ENCODE peak calls at places on chromosomes 5 and 9, in four cellular contexts. X is K562, H is IMR-90, J is GM12878. S is an unnamed sample.

GRCh38 chr9:130128251-130128650 is 44.0 kb upstream of the NCS1 start:
- DNase-seq in X (no peak), H (no peak), J (peak; percentile 66), S (no peak)

GRCh38 chr5:179162351-179163235 is 102.4 kb downstream of the ZNF354C start:
- DNase-seq in X (no peak), H (no peak), J (no peak), S (no peak)

GRCh38 chr5:99010294-99010693 is 81.5 kb upstream of the CHD1 start:
- DNase-seq in X (no peak), H (no peak), J (no peak), S (no peak)

GRCh38 chr5:96377167-96377566 is 55.9 kb downstream of the PCSK1 start:
- DNase-seq in X (no peak), H (peak; percentile 56), J (no peak), S (no peak)

GRCh38 chr9:118578467-118578866 is 790.8 kb downstream of the BRINP1 start:
- DNase-seq in X (no peak), H (no peak), J (no peak), S (peak; percentile 34)

GRCh38 chr5:129460951-129461815 is 1.1 kb downstream of the ADAMTS19 start:
- DNase-seq in X (peak; percentile 4), H (no peak), J (no peak), S (peak; percentile 10)

GRCh38 chr5:179267071-179267670 is 78.1 kb downstream of the ADAMTS2 start:
- DNase-seq in X (no peak), H (no peak), J (no peak), S (no peak)

GRCh38 chr5:68460147-68460760 is 244.7 kb downstream of the PIK3R1 start:
- DNase-seq in X (peak; percentile 86), H (peak; percentile 70), J (no peak), S (peak; percentile 76)

GRCh38 chr9:133117271-133118178 is 3.5 kb downstream of the RALGDS start:
- DNase-seq in X (no peak), H (no peak), J (no peak), S (no peak)

GRCh38 chr5:65103674-65104035 is 334.9 kb downstream of the CWC27 start:
- DNase-seq in X (no peak), H (no peak), J (no peak), S (no peak)

GRCh38 chr5:63743096-63743798 is 219.0 kb downstream of the HTR1A start:
- DNase-seq in X (no peak), H (no peak), J (no peak), S (no peak)

GRCh38 chr9:117325110-117325788 is 89.6 kb downstream of the ASTN2 start:
- DNase-seq in X (no peak), H (no peak), J (no peak), S (no peak)

GRCh38 chr5:177540438-177540837 is 13.9 kb downstream of the FAM193B start:
- DNase-seq in X (no peak), H (no peak), J (no peak), S (no peak)

GRCh38 chr9:124286292-124286931 is 28.7 kb downstream of the NEK6 start:
- DNase-seq in X (no peak), H (peak; percentile 98), J (peak; percentile 66), S (peak; percentile 85)

GRCh38 chr5:2738700-2739359 is 12.6 kb downstream of the IRX2 start:
- DNase-seq in X (no peak), H (no peak), J (no peak), S (no peak)

GRCh38 chr9:110928604-110929003 is 109.7 kb downstream of the LPAR1 start:
- DNase-seq in X (no peak), H (peak; percentile 61), J (no peak), S (no peak)

GRCh38 chr5:93294996-93295395 is 286.0 kb downstream of the NR2F1-AS1 start:
- DNase-seq in X (no peak), H (peak; percentile 44), J (no peak), S (no peak)

GRCh38 chr9:122954253-122954691 is 13.5 kb downstream of the RABGAP1 start:
- DNase-seq in X (no peak), H (peak; percentile 68), J (no peak), S (peak; percentile 88)

GRCh38 chr5:40112875-40113274 is 566.8 kb upstream of the PTGER4 start:
- DNase-seq in X (no peak), H (no peak), J (no peak), S (no peak)

GRCh38 chr9:134604834-134605233 is 36.8 kb upstream of the COL5A1 start:
- DNase-seq in X (no peak), H (no peak), J (no peak), S (no peak)

GRCh38 chr9:80127920-80128319 is 556.2 kb downstream of the TLE4 start:
- DNase-seq in X (no peak), H (no peak), J (no peak), S (no peak)

GRCh38 chr9:133238272-133238850 is 29.3 kb upstream of the OBP2B start:
- DNase-seq in X (peak; percentile 97), H (no peak), J (no peak), S (peak; percentile 47)

GRCh38 chr5:167898361-167899042 is 392.9 kb upstream of the WWC1 start:
- DNase-seq in X (no peak), H (no peak), J (no peak), S (no peak)

GRCh38 chr5:132460835-132461230 is 29.7 kb downstream of the IRF1 start:
- DNase-seq in X (no peak), H (no peak), J (no peak), S (no peak)

DNA sequence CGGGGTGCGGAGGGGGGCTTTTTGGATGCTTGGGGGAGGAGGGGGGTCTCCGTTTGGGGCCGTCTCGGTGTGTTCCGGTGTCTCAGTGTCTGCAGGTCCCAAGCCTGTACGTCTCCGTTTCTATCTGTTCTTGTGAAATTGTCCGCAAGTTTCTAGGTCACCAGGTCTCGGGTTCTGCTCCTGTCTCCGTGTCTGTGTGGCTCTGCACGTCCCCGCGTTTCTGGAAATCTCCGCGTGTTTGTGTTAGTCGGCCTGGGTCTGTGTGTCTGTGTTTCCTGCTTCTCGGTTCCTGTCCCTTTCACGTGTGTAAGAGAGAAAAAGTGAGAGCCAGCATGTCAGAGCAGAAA is 947 bp downstream of the COL27A1 start:
- DNase-seq in X (no peak), H (no peak), J (no peak), S (no peak)
- H2AFZ ChIP-seq in X (no peak overlapping the region), H (peak overlapping the region; percentile 72), J (no peak overlapping the region), S (peak overlapping the region; percentile 75)

DNA sequence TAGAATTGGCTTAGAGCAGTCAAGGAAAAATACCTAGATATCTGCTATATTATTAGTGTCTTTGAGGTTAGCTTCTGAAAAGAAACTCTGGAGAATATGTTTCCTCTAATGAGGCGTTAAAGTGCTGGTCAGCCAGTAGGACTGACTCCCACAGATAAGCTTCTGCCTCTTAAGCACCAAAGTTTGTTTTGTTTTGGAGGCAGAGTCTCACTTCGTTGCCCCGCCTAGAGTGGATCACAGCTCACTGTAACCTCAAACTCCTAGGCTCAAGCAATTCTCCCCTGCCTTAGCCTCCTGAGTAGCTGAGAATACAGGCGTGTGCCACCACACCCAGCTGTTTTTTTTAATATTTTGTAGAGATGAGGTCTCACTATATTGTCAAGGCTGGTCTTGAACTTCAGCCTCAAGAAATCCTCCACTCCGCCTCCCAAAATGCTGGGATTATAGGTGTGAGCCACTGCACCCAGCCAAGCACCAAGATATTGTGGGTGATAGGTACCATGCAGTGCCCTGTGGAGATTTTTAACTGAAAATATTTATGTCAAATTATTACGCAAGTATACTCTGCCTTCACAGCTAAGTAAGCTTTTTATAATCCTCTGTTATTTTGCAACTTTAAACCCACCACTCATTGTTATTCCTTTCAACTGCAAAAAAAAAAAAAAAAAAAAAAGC is 24.7 kb upstream of the TMEM171 start:
- DNase-seq in X (peak; percentile 40), H (no peak), J (no peak), S (no peak)
- TF ChIP-seq FOS in X (no peak), H (no peak), J (no peak), S (no peak)

DNA sequence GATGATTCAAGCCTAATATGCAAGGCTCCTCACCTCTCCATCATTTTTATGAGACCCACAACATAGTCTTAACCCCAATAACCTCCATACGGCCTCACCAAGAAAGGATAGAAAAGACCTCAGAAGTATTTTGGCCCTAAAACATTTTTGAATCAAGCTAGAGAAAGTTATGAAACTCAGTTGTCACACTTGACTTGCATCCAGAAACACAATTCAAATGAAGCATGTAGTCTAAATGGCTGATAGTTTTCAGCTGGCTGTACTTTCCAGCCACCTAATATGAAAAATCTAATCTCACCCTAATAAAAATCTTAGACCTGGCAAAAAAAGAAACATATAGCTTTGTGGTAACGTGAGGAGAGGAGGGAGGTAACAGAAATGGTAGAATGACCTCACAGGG is 116.0 kb downstream of the ARL15 start:
- DNase-seq in X (no peak), H (no peak), J (no peak), S (no peak)
- H2AFZ ChIP-seq in X (no peak overlapping the region), H (no peak overlapping the region), J (no peak overlapping the region), S (no peak overlapping the region)

GRCh38 chr5:170159101-170159698 is 53.5 kb downstream of the FOXI1 start:
- DNase-seq in X (no peak), H (peak; percentile 54), J (no peak), S (no peak)
- TF ChIP-seq FOS in X (no peak), H (no peak), J (no peak), S (no peak)

DNA sequence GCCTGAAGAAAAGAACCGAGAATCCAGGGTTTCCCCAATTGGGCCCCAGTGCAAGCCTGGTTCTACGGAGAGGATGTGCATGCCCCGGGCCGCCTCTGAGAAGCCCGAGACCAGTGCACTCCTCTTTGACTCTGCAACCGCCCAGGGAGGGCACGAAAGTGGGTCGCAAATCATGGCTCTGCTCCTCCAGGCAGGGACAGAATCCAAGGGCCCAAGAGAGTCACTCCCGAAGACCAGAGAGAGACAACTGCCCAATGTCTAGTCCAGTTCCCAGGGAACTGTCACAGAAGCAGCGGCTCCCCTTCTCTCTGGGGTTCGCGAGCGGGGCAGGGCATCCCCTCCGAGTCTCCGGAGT is 107.8 kb downstream of the PSD2 start:
- DNase-seq in X (no peak), H (no peak), J (no peak), S (no peak)
- H2AFZ ChIP-seq in X (no peak overlapping the region), H (peak overlapping the region; percentile 49), J (no peak overlapping the region), S (no peak overlapping the region)

GRCh38 chr5:43486353-43486752 is 2.7 kb upstream of the TMEM267 start:
- DNase-seq in X (peak; percentile 15), H (no peak), J (no peak), S (no peak)

GRCh38 chr5:43485406-43485805 is 1.7 kb upstream of the TMEM267 start:
- DNase-seq in X (no peak), H (peak; percentile 1), J (no peak), S (no peak)

GRCh38 chr5:43482490-43483064 is 1.1 kb downstream of the TMEM267 start:
- DNase-seq in X (peak; percentile 53), H (peak; percentile 28), J (no peak), S (no peak)

GRCh38 chr5:43483210-43484048 is at the start of gene TMEM267:
- DNase-seq in X (peak; percentile 98), H (peak; percentile 92), J (peak; percentile 67), S (peak; percentile 95)

GRCh38 chr5:43484049-43484849 is 584 bp upstream of the TMEM267 start:
- DNase-seq in X (peak; percentile 95), H (peak; percentile 82), J (peak; percentile 60), S (peak; percentile 88)
- TF ChIP-seq FOS in X (no peak), H (no peak), J (no peak), S (no peak)

S was measured in endothelial cell of umbilical vein.